ENCODE peak calls at places on chromosome 11, in ten cellular contexts. X, K, R, Y, H, O, F, I, U and C are unnamed samples.

GRCh38 chr11:61707574-61707973 is 27.4 kb downstream of the DAGLA start:
- ATAC-seq in X (no peak), K (peak; percentile 39), R (no peak), Y (no peak), H (no peak), O (no peak), F (no peak), I (no peak), U (no peak), C (no peak)

GRCh38 chr11:78110830-78111229 is 28.6 kb downstream of the ALG8 start:
- ATAC-seq in X (no peak), K (no peak), R (no peak), Y (no peak), H (no peak), O (peak; percentile 84), F (no peak), I (no peak), U (no peak), C (no peak)

GRCh38 chr11:75801362-75802021 is 13.5 kb upstream of the UVRAG start:
- ATAC-seq in X (no peak), K (no peak), R (no peak), Y (no peak), H (peak; percentile 56), O (no peak), F (no peak), I (no peak), U (no peak), C (no peak)

GRCh38 chr11:118618115-118618990 is 10.9 kb downstream of the PHLDB1 start:
- ATAC-seq in X (no peak), K (no peak), R (no peak), Y (no peak), H (peak; percentile 1), O (peak; percentile 40), F (no peak), I (no peak), U (no peak), C (peak; percentile 60)

GRCh38 chr11:3970101-3970500 is 114.6 kb downstream of the STIM1 start:
- ATAC-seq in X (no peak), K (no peak), R (no peak), Y (no peak), H (no peak), O (no peak), F (no peak), I (no peak), U (no peak), C (peak; percentile 46)

GRCh38 chr11:24422371-24422770 is 74.5 kb upstream of the LUZP2 start:
- ATAC-seq in X (no peak), K (no peak), R (no peak), Y (no peak), H (no peak), O (peak; percentile 61), F (no peak), I (no peak), U (no peak), C (no peak)

GRCh38 chr11:114132944-114133394 is 73.5 kb downstream of the ZBTB16 start:
- ATAC-seq in X (no peak), K (no peak), R (no peak), Y (no peak), H (no peak), O (no peak), F (no peak), I (no peak), U (no peak), C (no peak)

GRCh38 chr11:70183032-70183431 is 20.1 kb upstream of the FADD start:
- ATAC-seq in X (no peak), K (no peak), R (no peak), Y (no peak), H (no peak), O (no peak), F (no peak), I (no peak), U (no peak), C (no peak)

DNA sequence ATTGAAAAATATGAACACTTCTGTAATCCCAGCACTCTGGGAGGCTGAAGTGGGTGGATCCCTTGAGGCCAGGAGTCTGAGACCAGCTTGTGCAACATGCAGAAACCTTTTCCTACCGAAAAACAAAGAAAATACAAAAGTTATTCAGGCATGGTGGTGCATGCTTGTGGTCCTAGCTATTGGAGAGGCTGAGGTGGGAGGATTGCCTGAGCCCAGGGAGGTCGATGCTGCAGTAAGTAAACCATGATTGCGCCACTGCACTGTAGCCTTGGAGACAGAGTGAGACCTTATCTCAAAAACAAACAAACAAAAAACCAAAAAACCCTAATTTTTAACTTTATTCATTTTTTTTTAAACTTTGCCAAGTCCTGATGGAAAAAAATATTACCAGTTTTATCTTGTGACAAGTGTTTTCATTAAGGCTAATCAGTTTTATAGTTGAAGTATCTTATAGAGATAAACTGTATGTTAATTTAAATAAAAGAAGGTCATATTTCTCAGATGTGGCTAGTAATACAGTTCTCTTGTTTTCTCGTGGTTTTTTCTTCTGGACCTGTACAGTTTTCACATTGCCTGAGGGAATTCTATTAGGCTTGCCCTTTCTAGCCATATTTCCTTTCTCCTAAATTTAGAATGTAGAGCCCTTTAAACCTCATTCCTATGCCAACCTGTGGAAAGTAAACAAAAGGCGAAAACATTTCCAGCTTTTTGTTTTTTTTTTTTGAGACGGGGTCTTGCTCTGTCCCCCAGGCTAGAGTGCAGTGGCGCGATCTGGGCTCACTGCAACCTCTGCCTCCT is 9.4 kb downstream of the HIPK3 start:
- ATAC-seq in X (no peak), K (no peak), R (peak; percentile 87), Y (peak; percentile 69), H (peak; percentile 64), O (peak; percentile 54), F (peak; percentile 76), I (no peak), U (peak; percentile 97), C (peak; percentile 53)
- H3K27ac ChIP-seq in X (no peak overlapping the region), K (no peak overlapping the region), R (peak overlapping the region; percentile 49), Y (peak overlapping the region; percentile 46), H (peak overlapping the region; percentile 53), O (no peak overlapping the region), F (peak overlapping the region; percentile 11), I (peak overlapping the region; percentile 60), U (peak overlapping the region; percentile 90), C (peak overlapping the region; percentile 36)

GRCh38 chr11:133948711-133949110 is 8.1 kb downstream of the IGSF9B start:
- ATAC-seq in X (no peak), K (no peak), R (no peak), Y (no peak), H (no peak), O (no peak), F (no peak), I (no peak), U (no peak), C (no peak)

GRCh38 chr11:133945087-133945974 is 11.4 kb downstream of the IGSF9B start:
- ATAC-seq in X (no peak), K (peak; percentile 58), R (no peak), Y (peak; percentile 35), H (peak; percentile 67), O (no peak), F (peak; percentile 28), I (peak; percentile 23), U (no peak), C (peak; percentile 75)

GRCh38 chr11:133946018-133946417 is 10.8 kb downstream of the IGSF9B start:
- ATAC-seq in X (no peak), K (no peak), R (no peak), Y (no peak), H (no peak), O (no peak), F (no peak), I (no peak), U (no peak), C (no peak)

GRCh38 chr11:133947298-133947905 is 9.4 kb downstream of the IGSF9B start:
- ATAC-seq in X (peak; percentile 92), K (peak; percentile 60), R (peak; percentile 92), Y (no peak), H (peak; percentile 26), O (peak; percentile 90), F (peak; percentile 70), I (no peak), U (peak; percentile 85), C (peak; percentile 51)

DNA sequence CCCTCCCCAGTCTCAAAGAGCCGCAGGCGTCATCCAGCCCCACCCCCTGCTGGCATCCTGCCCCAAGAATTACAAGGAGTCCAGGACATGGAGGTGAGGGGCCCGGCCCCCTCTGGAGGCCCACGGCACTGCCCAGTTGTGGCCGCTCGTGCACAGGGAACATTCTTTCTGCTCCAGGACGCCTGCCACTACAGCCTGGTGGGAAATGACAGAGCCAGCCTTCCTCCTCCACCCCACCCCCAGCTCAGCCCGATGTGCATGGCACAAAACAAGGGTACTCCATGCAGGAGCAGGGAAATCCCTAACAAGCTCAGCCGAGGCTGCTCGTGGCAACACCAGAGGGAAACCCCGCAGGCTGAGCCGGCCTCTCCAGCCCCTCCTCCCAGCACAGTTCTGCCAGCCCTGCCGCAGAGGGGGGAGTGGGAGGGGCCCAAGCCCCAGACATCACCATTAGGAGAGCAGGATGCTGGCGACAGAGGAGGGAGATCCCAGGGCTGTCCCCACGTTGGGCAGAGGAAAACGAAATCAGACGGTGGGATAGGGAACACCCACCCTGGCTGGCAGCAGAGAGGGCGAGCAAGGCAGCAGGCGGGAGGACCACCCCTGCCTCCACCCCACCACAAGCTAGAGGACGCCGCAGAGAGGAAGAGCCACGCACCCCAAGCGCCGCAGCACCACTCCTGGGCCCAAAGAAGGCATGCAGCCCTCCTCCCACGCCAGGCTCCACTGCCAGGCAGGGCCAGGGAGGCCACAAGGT is 10.0 kb downstream of the IGSF9B start:
- ATAC-seq in X (peak; percentile 40), K (no peak), R (peak; percentile 44), Y (peak; percentile 25), H (peak; percentile 4), O (peak; percentile 9), F (no peak), I (no peak), U (peak; percentile 40), C (peak; percentile 14)
- H3K4me3 ChIP-seq in X (no peak overlapping the region), K (no peak overlapping the region), R (no peak overlapping the region), Y (no peak overlapping the region), H (peak overlapping the region; percentile 42), O (no peak overlapping the region), F (no peak overlapping the region), I (no peak overlapping the region), U (no peak overlapping the region), C (no peak overlapping the region)

GRCh38 chr11:112225753-112226061 is 521 bp upstream of the PTS start:
- ATAC-seq in X (no peak), K (no peak), R (no peak), Y (no peak), H (no peak), O (no peak), F (no peak), I (no peak), U (no peak), C (no peak)

GRCh38 chr11:112227002-112227401 is 774 bp downstream of the PTS start:
- ATAC-seq in X (no peak), K (no peak), R (peak; percentile 31), Y (no peak), H (no peak), O (no peak), F (peak; percentile 37), I (no peak), U (no peak), C (no peak)

GRCh38 chr11:112223754-112224532 is 2.3 kb upstream of the PTS start:
- ATAC-seq in X (no peak), K (no peak), R (no peak), Y (no peak), H (no peak), O (no peak), F (no peak), I (no peak), U (no peak), C (no peak)

GRCh38 chr11:112227471-112227870 is 1.2 kb downstream of the PTS start:
- ATAC-seq in X (no peak), K (no peak), R (no peak), Y (no peak), H (no peak), O (no peak), F (no peak), I (no peak), U (no peak), C (no peak)

DNA sequence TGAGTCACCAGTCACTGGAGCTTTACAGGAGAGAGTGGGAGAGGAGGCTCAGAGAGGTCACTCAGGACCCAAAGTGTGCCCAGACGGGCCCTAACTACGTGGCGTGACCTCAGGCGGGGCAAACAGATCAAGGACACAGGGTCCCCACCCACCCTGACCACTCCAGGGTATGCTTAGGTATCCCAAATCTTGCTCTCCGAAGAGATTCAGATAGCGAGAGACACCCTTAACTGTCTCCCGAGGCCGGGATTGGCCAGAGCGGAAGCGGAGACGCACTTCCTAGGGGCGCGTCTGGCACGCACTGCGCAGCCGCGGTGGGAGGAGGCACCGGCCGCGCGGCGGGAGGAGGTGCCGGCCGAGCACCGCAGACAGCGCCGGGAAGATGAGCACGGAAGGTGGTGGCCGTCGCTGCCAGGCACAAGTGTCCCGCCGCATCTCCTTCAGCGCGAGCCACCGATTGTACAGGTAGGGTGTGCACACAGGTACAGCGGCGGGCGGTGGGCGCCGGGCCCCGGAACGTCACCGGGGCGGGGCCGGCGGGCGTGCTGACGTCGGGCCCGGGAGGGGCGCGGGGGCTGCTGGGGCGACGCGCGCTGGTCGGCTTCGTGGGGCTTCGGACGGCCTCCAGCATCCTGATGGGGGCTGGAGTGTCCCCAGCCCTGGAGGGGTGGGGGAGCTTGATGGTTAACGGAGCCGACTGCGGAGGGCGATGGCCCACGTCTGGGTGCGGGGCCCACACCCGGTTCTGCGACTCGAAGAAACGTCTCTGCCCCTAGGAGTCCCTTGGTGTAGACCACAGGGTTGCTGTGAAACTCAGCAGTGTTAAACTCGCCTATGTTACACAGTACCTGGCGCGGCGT is at the start of gene PTS:
- ATAC-seq in X (peak; percentile 96), K (peak; percentile 96), R (peak; percentile 97), Y (peak; percentile 97), H (peak; percentile 98), O (peak; percentile 94), F (peak; percentile 98), I (peak; percentile 97), U (peak; percentile 96), C (peak; percentile 98)
- TF ChIP-seq POLR2A in X (peak; percentile 99), K (peak; percentile 85), R (peak; percentile 79), Y (peak; percentile 73), H (peak; percentile 89), O (peak; percentile 93), F (peak; percentile 94), I (peak; percentile 83), U (peak; percentile 76), C (peak; percentile 93)

DNA sequence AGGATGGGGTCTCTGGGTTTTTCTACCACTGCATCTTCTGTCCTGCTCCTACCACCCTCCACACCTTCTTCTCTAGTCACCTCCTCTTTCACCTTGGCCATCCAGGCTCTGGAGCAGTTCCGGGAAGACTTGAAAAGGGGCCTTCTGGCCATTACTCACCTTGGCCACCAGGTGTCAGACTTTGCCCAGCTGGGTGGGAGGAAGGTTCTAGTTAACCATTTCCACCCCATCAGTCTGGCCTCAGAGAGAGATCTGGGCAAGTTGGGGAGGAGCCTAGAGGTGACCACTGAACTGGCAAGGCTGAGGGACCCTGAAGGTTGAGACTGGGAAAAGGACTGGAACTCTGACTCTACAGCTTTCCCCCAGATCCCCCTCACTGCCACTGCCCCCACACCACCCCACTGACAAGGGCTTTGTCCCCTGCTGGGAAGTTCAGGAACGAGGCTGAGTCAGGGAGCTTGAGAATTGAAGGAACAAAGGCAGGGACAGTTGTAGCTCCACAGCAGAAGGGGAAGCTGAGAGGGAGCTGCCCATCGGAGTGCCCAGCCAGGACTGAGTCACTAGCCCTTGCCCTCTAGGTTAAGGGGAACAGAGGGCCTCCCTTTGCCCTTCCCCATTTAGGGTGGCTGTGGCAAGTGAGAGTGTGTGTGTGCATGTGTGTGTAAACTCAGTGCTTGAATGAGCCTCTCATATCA is 3.7 kb upstream of the POLD4 start:
- ATAC-seq in X (peak; percentile 15), K (peak; percentile 52), R (peak; percentile 5), Y (peak; percentile 36), H (no peak), O (peak; percentile 16), F (peak; percentile 59), I (peak; percentile 15), U (no peak), C (no peak)
- H3K27ac ChIP-seq in X (peak overlapping the region; percentile 67), K (peak overlapping the region; percentile 95), R (peak overlapping the region; percentile 98), Y (peak overlapping the region; percentile 99), H (peak overlapping the region; percentile 99), O (peak overlapping the region; percentile 87), F (peak overlapping the region; percentile 92), I (peak overlapping the region; percentile 99), U (no peak overlapping the region), C (peak overlapping the region; percentile 93)